ENCODE peak calls at places on chromosomes 16 and 17, in six cellular contexts. R is heart right ventricle, W is breast epithelium, N is MM.1S, J is small intestine, B is adrenal gland. I is an unnamed sample.
A peak's percentile ranks its signal among the peaks of the same experiment; 100 is the strongest.

GRCh38 chr17:30095507-30096244 is 20.9 kb upstream of the NSRP1 start:
- DNase-seq in R (no peak), W (no peak), N (peak; percentile 43), J (peak; percentile 59), B (peak; percentile 32), I (no peak)

GRCh38 chr16:80285089-80285488 is 255.7 kb upstream of the DYNLRB2 start:
- DNase-seq in R (no peak), W (no peak), N (no peak), J (no peak), B (no peak), I (no peak)

GRCh38 chr16:66207139-66207863 is 159.2 kb upstream of the CDH5 start:
- DNase-seq in R (no peak), W (no peak), N (no peak), J (no peak), B (peak; percentile 40), I (no peak)

GRCh38 chr17:19397556-19398041 is 10.6 kb upstream of the MFAP4 start:
- DNase-seq in R (no peak), W (no peak), N (peak; percentile 51), J (no peak), B (no peak), I (no peak)

GRCh38 chr17:81865733-81866439 is 5.3 kb downstream of the ARHGDIA start:
- DNase-seq in R (no peak), W (no peak), N (peak; percentile 5), J (peak; percentile 99), B (peak; percentile 54), I (no peak)

GRCh38 chr17:8488931-8489330 is 53.2 kb downstream of the NDEL1 start:
- DNase-seq in R (no peak), W (no peak), N (no peak), J (no peak), B (peak; percentile 78), I (no peak)

GRCh38 chr17:47999612-48000011 is 28.7 kb downstream of the CDK5RAP3 start:
- DNase-seq in R (no peak), W (no peak), N (no peak), J (peak; percentile 17), B (no peak), I (no peak)

GRCh38 chr17:54991567-54991966 is 23.0 kb downstream of the STXBP4 start:
- DNase-seq in R (no peak), W (no peak), N (no peak), J (no peak), B (no peak), I (no peak)

GRCh38 chr17:78258323-78259229 is 27.1 kb downstream of the TMEM235 start:
- DNase-seq in R (peak; percentile 75), W (no peak), N (peak; percentile 51), J (no peak), B (no peak), I (peak; percentile 40)

GRCh38 chr17:75869282-75870141 is 8.9 kb downstream of the TRIM47 start:
- DNase-seq in R (peak; percentile 65), W (no peak), N (no peak), J (peak; percentile 87), B (no peak), I (no peak)

GRCh38 chr16:83113811-83114210 is 487.0 kb downstream of the CDH13 start:
- DNase-seq in R (no peak), W (no peak), N (no peak), J (no peak), B (no peak), I (no peak)

GRCh38 chr16:50451951-50452508 is 83.2 kb upstream of the BRD7 start:
- DNase-seq in R (no peak), W (no peak), N (no peak), J (no peak), B (no peak), I (no peak)

GRCh38 chr17:37750768-37751466 is 6.1 kb upstream of the HNF1B start:
- DNase-seq in R (no peak), W (no peak), N (no peak), J (no peak), B (no peak), I (no peak)

GRCh38 chr16:85464342-85465305 is 148.5 kb upstream of the GSE1 start:
- DNase-seq in R (no peak), W (no peak), N (no peak), J (no peak), B (no peak), I (no peak)

GRCh38 chr16:85463228-85463611 is 149.9 kb upstream of the GSE1 start:
- DNase-seq in R (no peak), W (no peak), N (no peak), J (no peak), B (no peak), I (no peak)

GRCh38 chr16:85461814-85462404 is 151.2 kb upstream of the GSE1 start:
- DNase-seq in R (peak; percentile 33), W (no peak), N (no peak), J (no peak), B (peak; percentile 45), I (no peak)

GRCh38 chr16:85462405-85463227 is 150.5 kb upstream of the GSE1 start:
- DNase-seq in R (peak; percentile 71), W (no peak), N (no peak), J (peak; percentile 40), B (peak; percentile 45), I (no peak)

GRCh38 chr16:85463672-85464071 is 149.4 kb upstream of the GSE1 start:
- DNase-seq in R (no peak), W (no peak), N (no peak), J (no peak), B (no peak), I (no peak)
- H3K27me3 ChIP-seq in R (no peaks in the 10 kb centered on the region), W (no peaks in the 10 kb centered on the region), N (peaks cover 73% of the 10 kb centered on the region), J (no peaks in the 10 kb centered on the region), B (no peaks in the 10 kb centered on the region), I (no peaks in the 10 kb centered on the region)

DNA sequence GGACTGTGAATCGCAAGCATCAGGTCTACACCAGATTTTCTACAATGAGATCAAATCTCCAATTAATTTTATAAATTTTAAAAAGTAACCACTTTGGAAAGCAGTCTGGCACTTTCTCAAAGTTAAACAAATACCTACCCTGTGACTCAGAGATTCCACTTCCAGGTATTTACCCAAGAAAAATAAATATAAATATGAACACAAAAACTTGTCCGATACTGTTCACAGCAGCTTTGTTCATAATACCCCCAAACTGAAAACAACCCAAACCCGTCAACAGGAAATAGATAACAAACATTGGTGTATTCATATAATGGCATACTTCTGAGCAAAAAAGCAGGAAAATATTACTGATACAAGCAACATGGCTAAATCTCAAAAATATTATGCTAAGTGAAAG is 12.1 kb downstream of the ZDHHC7 start:
- DNase-seq in R (no peak), W (no peak), N (no peak), J (no peak), B (no peak), I (no peak)
- H3K27ac ChIP-seq in R (no peak overlapping the region), W (peak overlapping the region; percentile 83), N (no peak overlapping the region), J (no peak overlapping the region), B (peak overlapping the region; percentile 52), I (no peak overlapping the region)

DNA sequence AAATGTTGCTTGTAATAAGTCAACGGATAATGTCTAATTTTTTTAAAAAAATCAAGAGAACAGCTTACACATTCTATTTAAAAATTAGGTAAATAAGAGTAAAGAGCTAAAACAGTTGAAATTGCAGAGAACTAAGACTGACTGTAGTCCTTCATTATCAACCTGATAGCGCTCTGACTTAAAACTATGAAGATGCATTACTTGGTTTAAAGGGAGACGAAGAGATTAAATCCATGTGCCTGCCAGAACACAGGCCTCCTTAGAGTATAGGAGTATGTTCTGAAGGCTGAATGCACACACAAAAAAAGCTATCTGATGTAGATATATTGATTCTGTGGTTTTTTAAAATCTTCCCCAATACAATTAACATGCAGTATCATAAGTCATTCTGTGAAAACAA is 28.5 kb downstream of the GLG1 start:
- DNase-seq in R (no peak), W (no peak), N (no peak), J (no peak), B (no peak), I (no peak)
- H3K4me1 ChIP-seq in R (peaks cover 38% of the 10 kb centered on the region), W (no peaks in the 10 kb centered on the region), N (peaks cover 5% of the 10 kb centered on the region), J (no peaks in the 10 kb centered on the region), B (peaks cover 14% of the 10 kb centered on the region), I (peaks cover 36% of the 10 kb centered on the region)

GRCh38 chr16:1102921-1103648 is 7.0 kb upstream of the C1QTNF8 start:
- DNase-seq in R (peak; percentile 73), W (no peak), N (peak; percentile 54), J (peak; percentile 31), B (peak; percentile 68), I (peak; percentile 60)
- H3K27me3 ChIP-seq in R (peaks cover 78% of the 10 kb centered on the region), W (peaks cover 12% of the 10 kb centered on the region), N (peaks cover 80% of the 10 kb centered on the region), J (peaks cover 5% of the 10 kb centered on the region), B (peaks cover 12% of the 10 kb centered on the region), I (no peaks in the 10 kb centered on the region)

GRCh38 chr16:9408297-9408696 is 316.9 kb downstream of the HAPSTR1 start:
- DNase-seq in R (no peak), W (no peak), N (no peak), J (no peak), B (no peak), I (no peak)
- H3K27ac ChIP-seq in R (no peak overlapping the region), W (no peak overlapping the region), N (no peak overlapping the region), J (no peak overlapping the region), B (no peak overlapping the region), I (no peak overlapping the region)

GRCh38 chr17:61253293-61253801 is 146.3 kb upstream of the TBX2 start:
- DNase-seq in R (peak; percentile 45), W (no peak), N (no peak), J (no peak), B (peak; percentile 93), I (no peak)
- H3K4me1 ChIP-seq in R (peaks cover 58% of the 10 kb centered on the region), W (no peaks in the 10 kb centered on the region), N (peaks cover 4% of the 10 kb centered on the region), J (peaks cover 8% of the 10 kb centered on the region), B (peaks cover 29% of the 10 kb centered on the region), I (no peaks in the 10 kb centered on the region)

GRCh38 chr16:71296584-71297133 is 7.5 kb upstream of the CMTR2 start:
- DNase-seq in R (no peak), W (no peak), N (no peak), J (no peak), B (no peak), I (no peak)
- H3K27me3 ChIP-seq in R (no peaks in the 10 kb centered on the region), W (no peaks in the 10 kb centered on the region), N (no peaks in the 10 kb centered on the region), J (peaks cover 2% of the 10 kb centered on the region), B (peaks cover 9% of the 10 kb centered on the region), I (peaks cover 10% of the 10 kb centered on the region)

GRCh38 chr16:47459603-47460002 is 1.3 kb downstream of the ITFG1 start:
- DNase-seq in R (no peak), W (no peak), N (no peak), J (no peak), B (no peak), I (no peak)
- H3K27ac ChIP-seq in R (no peak overlapping the region), W (no peak overlapping the region), N (no peak overlapping the region), J (no peak overlapping the region), B (peak overlapping the region; percentile 95), I (peak overlapping the region; percentile 89)